ENCODE peak calls at places on chromosomes 4 and X, in ten cellular contexts. Z, E, F, Y, H, J, W, R, T and K are unnamed samples.

GRCh38 chr4:95549246-95550138 is 719 bp upstream of the UNC5C start:
- DNase-seq in Z (peak; percentile 50), E (peak; percentile 26), F (peak; percentile 74), Y (no peak), H (peak; percentile 80), J (peak; percentile 93), W (no peak), R (peak; percentile 19), T (no peak), K (peak; percentile 30)

GRCh38 chr4:184815046-184815877 is 10.5 kb downstream of the ACSL1 start:
- DNase-seq in Z (peak; percentile 89), E (peak; percentile 92), F (peak; percentile 45), Y (no peak), H (peak; percentile 88), J (peak; percentile 91), W (peak; percentile 80), R (peak; percentile 80), T (no peak), K (peak; percentile 87)

GRCh38 chr4:15320116-15320515 is 107.7 kb upstream of the C1QTNF7 start:
- DNase-seq in Z (no peak), E (peak; percentile 53), F (no peak), Y (no peak), H (no peak), J (no peak), W (no peak), R (no peak), T (no peak), K (no peak)

GRCh38 chr4:121462660-121463261 is 81.9 kb upstream of the QRFPR start:
- DNase-seq in Z (peak; percentile 51), E (peak; percentile 77), F (no peak), Y (peak; percentile 61), H (peak; percentile 30), J (no peak), W (no peak), R (peak; percentile 88), T (peak; percentile 47), K (peak; percentile 25)

GRCh38 chr4:80186666-80187065 is 10.6 kb upstream of the PRDM8 start:
- DNase-seq in Z (no peak), E (no peak), F (peak; percentile 13), Y (no peak), H (no peak), J (no peak), W (no peak), R (no peak), T (no peak), K (no peak)

GRCh38 chr4:24303926-24304325 is 280.4 kb downstream of the DHX15 start:
- DNase-seq in Z (no peak), E (no peak), F (no peak), Y (no peak), H (no peak), J (no peak), W (no peak), R (no peak), T (no peak), K (no peak)

GRCh38 chr4:6463311-6464289 is 8.8 kb downstream of the PPP2R2C start:
- DNase-seq in Z (no peak), E (no peak), F (peak; percentile 84), Y (no peak), H (no peak), J (no peak), W (peak; percentile 46), R (no peak), T (no peak), K (no peak)

GRCh38 chrX:146173742-146174141 is 356.1 kb downstream of the SLITRK2 start:
- DNase-seq in Z (no peak), E (no peak), F (no peak), Y (no peak), H (no peak), J (no peak), W (no peak), R (no peak), T (no peak), K (no peak)

GRCh38 chrX:71532078-71532752 is 689 bp upstream of the OGT start:
- DNase-seq in Z (peak; percentile 42), E (peak; percentile 60), F (no peak), Y (no peak), H (no peak), J (no peak), W (no peak), R (peak; percentile 75), T (peak; percentile 83), K (no peak)

GRCh38 chrX:111100191-111100590 is 4.2 kb downstream of the PAK3 start:
- DNase-seq in Z (peak; percentile 27), E (peak; percentile 49), F (no peak), Y (no peak), H (no peak), J (no peak), W (no peak), R (peak; percentile 36), T (peak; percentile 31), K (peak; percentile 13)

GRCh38 chr4:144174401-144175067 is 34.0 kb upstream of the GYPA start:
- DNase-seq in Z (no peak), E (peak; percentile 86), F (no peak), Y (no peak), H (no peak), J (no peak), W (no peak), R (peak; percentile 77), T (peak; percentile 52), K (peak; percentile 34)

GRCh38 chr4:8538703-8539567 is 41.3 kb upstream of the GPR78 start:
- DNase-seq in Z (no peak), E (peak; percentile 97), F (no peak), Y (no peak), H (no peak), J (no peak), W (no peak), R (peak; percentile 95), T (no peak), K (peak; percentile 93)

GRCh38 chr4:60683953-60684352 is 516.2 kb upstream of the ADGRL3 start:
- DNase-seq in Z (no peak), E (no peak), F (no peak), Y (no peak), H (no peak), J (no peak), W (no peak), R (peak; percentile 25), T (no peak), K (no peak)

GRCh38 chr4:60683357-60683756 is 516.8 kb upstream of the ADGRL3 start:
- DNase-seq in Z (no peak), E (no peak), F (no peak), Y (no peak), H (no peak), J (no peak), W (no peak), R (peak; percentile 34), T (no peak), K (no peak)

DNA sequence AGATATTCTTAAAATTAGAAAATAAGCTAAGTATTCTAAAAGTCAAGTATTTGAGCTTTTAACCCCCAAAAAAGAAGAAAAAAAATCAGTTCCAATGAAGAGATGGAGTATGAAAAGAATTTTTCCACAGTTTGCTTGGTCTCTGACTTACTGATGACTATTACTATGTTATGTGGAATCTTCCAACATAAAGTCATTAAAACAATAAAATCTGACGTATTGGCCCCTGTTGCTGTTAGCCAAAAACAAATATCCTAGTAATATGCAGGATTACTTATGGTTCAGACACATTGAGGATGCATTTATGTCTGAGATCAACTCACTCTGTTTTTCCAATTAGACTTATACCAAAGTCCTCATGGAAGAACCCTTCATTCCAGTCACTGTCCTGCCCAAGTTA is 517.2 kb upstream of the ADGRL3 start:
- DNase-seq in Z (no peak), E (no peak), F (no peak), Y (no peak), H (no peak), J (no peak), W (no peak), R (peak; percentile 12), T (no peak), K (no peak)
- H3K27ac ChIP-seq in Z (no peak overlapping the region), E (no peak overlapping the region), F (no peak overlapping the region), Y (no peak overlapping the region), H (peak overlapping the region; percentile 12), J (no peak overlapping the region), W (no peak overlapping the region), R (peak overlapping the region; percentile 58), T (no peak overlapping the region), K (no peak overlapping the region)

DNA sequence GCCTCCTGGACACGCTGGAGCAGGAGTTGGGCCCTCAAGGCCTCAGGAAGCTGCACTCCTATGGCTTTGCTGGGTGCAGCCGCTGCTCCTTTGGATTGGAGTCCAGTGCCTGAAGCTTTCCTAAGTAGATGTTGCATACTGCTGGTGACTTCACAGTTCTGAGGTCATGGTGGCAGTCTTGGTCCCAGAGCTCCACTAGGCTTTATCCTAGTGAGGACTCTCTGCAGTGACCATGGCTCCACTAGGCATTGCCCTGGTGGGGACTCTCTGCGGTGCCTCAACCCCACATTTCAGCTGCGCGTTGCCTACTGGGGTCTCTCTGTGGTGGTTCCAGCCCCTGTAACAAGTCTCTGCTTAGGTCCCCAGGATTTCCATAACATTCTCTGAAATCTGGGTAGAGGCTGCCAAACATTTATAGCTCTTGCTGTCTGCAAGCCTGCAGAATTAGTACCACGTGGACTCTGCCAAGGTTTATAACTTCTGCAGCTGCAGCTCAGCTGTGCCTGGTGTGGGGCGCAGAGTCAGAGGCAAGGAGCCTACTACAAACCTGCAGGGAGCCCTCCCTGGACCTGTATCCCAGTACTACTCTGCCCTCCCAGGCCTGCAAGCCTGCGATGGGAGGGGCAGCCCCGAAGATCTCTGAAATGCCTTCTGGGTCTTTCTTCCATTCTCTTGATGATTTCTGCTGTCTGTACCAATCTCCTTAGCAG is 46.0 kb upstream of the NFKB1 start:
- DNase-seq in Z (peak; percentile 50), E (no peak), F (no peak), Y (no peak), H (no peak), J (no peak), W (no peak), R (no peak), T (no peak), K (no peak)
- H3K27ac ChIP-seq in Z (no peak overlapping the region), E (no peak overlapping the region), F (no peak overlapping the region), Y (no peak overlapping the region), H (no peak overlapping the region), J (no peak overlapping the region), W (no peak overlapping the region), R (no peak overlapping the region), T (no peak overlapping the region), K (no peak overlapping the region)

GRCh38 chrX:82816001-82816400 is 692.1 kb upstream of the POU3F4 start:
- DNase-seq in Z (no peak), E (no peak), F (no peak), Y (no peak), H (no peak), J (no peak), W (no peak), R (no peak), T (no peak), K (no peak)
- H3K27ac ChIP-seq in Z (no peak overlapping the region), E (no peak overlapping the region), F (no peak overlapping the region), Y (no peak overlapping the region), H (no peak overlapping the region), J (no peak overlapping the region), W (no peak overlapping the region), R (no peak overlapping the region), T (no peak overlapping the region), K (no peak overlapping the region)

GRCh38 chr4:145502809-145503208 is 21.2 kb downstream of the SMAD1 start:
- DNase-seq in Z (no peak), E (no peak), F (no peak), Y (no peak), H (no peak), J (no peak), W (no peak), R (no peak), T (no peak), K (no peak)
- H3K27ac ChIP-seq in Z (peak overlapping the region; percentile 7), E (no peak overlapping the region), F (no peak overlapping the region), Y (no peak overlapping the region), H (no peak overlapping the region), J (no peak overlapping the region), W (no peak overlapping the region), R (no peak overlapping the region), T (no peak overlapping the region), K (no peak overlapping the region)

GRCh38 chr4:128061566-128062536 is 739 bp downstream of the LARP1B start:
- DNase-seq in Z (peak; percentile 87), E (peak; percentile 77), F (peak; percentile 57), Y (no peak), H (peak; percentile 67), J (peak; percentile 81), W (peak; percentile 75), R (peak; percentile 81), T (peak; percentile 43), K (peak; percentile 52)
- H3K27ac ChIP-seq in Z (peak overlapping the region; percentile 97), E (peak overlapping the region; percentile 93), F (peak overlapping the region; percentile 70), Y (no peak overlapping the region), H (peak overlapping the region; percentile 88), J (peak overlapping the region; percentile 93), W (peak overlapping the region; percentile 97), R (peak overlapping the region; percentile 87), T (peak overlapping the region; percentile 90), K (peak overlapping the region; percentile 93)